ENCODE peak calls at places on chromosomes 5 and 9, in eight cellular contexts. G, A, Z, F, P, I, U and E are unnamed samples.

GRCh38 chr9:129383415-129384088 is 205.5 kb upstream of the IER5L start:
- DNase-seq in G (peak; percentile 92), A (peak; percentile 77), Z (peak; percentile 84), F (peak; percentile 77), P (peak; percentile 83), I (no peak), U (peak; percentile 31), E (peak; percentile 57)

GRCh38 chr9:105681724-105682123 is 12.6 kb upstream of the TMEM38B start:
- DNase-seq in G (no peak), A (peak; percentile 65), Z (no peak), F (no peak), P (no peak), I (no peak), U (no peak), E (no peak)

GRCh38 chr5:2905741-2906140 is 154.3 kb upstream of the IRX2 start:
- DNase-seq in G (no peak), A (no peak), Z (no peak), F (no peak), P (no peak), I (no peak), U (no peak), E (no peak)

GRCh38 chr5:178738513-178738912 is 8.1 kb upstream of the ZNF354A start:
- DNase-seq in G (no peak), A (no peak), Z (no peak), F (no peak), P (no peak), I (no peak), U (no peak), E (no peak)

GRCh38 chr5:177432143-177432904 is 5.8 kb downstream of the GRK6 start:
- DNase-seq in G (peak; percentile 76), A (no peak), Z (no peak), F (no peak), P (no peak), I (no peak), U (no peak), E (peak; percentile 36)

GRCh38 chr5:152688561-152689274 is 283.6 kb upstream of the NMUR2 start:
- DNase-seq in G (no peak), A (peak; percentile 92), Z (no peak), F (no peak), P (no peak), I (no peak), U (no peak), E (no peak)

GRCh38 chr5:77645158-77645994 is 6.9 kb upstream of the OTP start:
- DNase-seq in G (peak; percentile 69), A (no peak), Z (peak; percentile 47), F (no peak), P (no peak), I (peak; percentile 29), U (no peak), E (no peak)

GRCh38 chr9:70601000-70601929 is 186.8 kb upstream of the KLF9 start:
- DNase-seq in G (peak; percentile 97), A (peak; percentile 81), Z (peak; percentile 84), F (no peak), P (peak; percentile 97), I (no peak), U (no peak), E (peak; percentile 100)

GRCh38 chr9:69195681-69196080 is 21.6 kb downstream of the TJP2 start:
- DNase-seq in G (no peak), A (no peak), Z (no peak), F (no peak), P (no peak), I (no peak), U (no peak), E (no peak)

GRCh38 chr9:34701023-34701768 is 8.7 kb downstream of the CCL21 start:
- DNase-seq in G (peak; percentile 87), A (peak; percentile 45), Z (peak; percentile 80), F (peak; percentile 70), P (peak; percentile 72), I (peak; percentile 23), U (peak; percentile 54), E (peak; percentile 11)

GRCh38 chr5:160923927-160924705 is 72.1 kb upstream of the ATP10B start:
- DNase-seq in G (no peak), A (peak; percentile 33), Z (peak; percentile 95), F (no peak), P (no peak), I (no peak), U (no peak), E (no peak)

GRCh38 chr9:23830949-23831730 is 5.1 kb upstream of the ELAVL2 start:
- DNase-seq in G (no peak), A (no peak), Z (no peak), F (no peak), P (no peak), I (no peak), U (no peak), E (no peak)

GRCh38 chr9:120931278-120932085 is 4.9 kb upstream of the TRAF1 start:
- DNase-seq in G (no peak), A (peak; percentile 73), Z (peak; percentile 22), F (peak; percentile 80), P (peak; percentile 65), I (no peak), U (peak; percentile 52), E (no peak)

GRCh38 chr5:93721045-93721444 is 20.4 kb downstream of the POU5F2 start:
- DNase-seq in G (no peak), A (no peak), Z (no peak), F (no peak), P (no peak), I (no peak), U (no peak), E (no peak)

GRCh38 chr5:172413601-172414000 is 40.7 kb downstream of the SH3PXD2B start:
- DNase-seq in G (no peak), A (no peak), Z (no peak), F (no peak), P (no peak), I (no peak), U (no peak), E (no peak)

GRCh38 chr9:98775831-98776441 is 20.4 kb downstream of the ANKS6 start:
- DNase-seq in G (no peak), A (no peak), Z (no peak), F (peak; percentile 12), P (no peak), I (peak; percentile 60), U (peak; percentile 11), E (no peak)

GRCh38 chr9:115267788-115268187 is 149.8 kb upstream of the TNC start:
- DNase-seq in G (no peak), A (peak; percentile 15), Z (no peak), F (no peak), P (no peak), I (no peak), U (no peak), E (no peak)

GRCh38 chr5:89878140-89878570 is 531.4 kb downstream of the CETN3 start:
- DNase-seq in G (no peak), A (peak; percentile 70), Z (no peak), F (no peak), P (no peak), I (peak; percentile 59), U (no peak), E (no peak)

GRCh38 chr5:72463499-72464052 is 43.6 kb downstream of the ZNF366 start:
- DNase-seq in G (no peak), A (peak; percentile 83), Z (no peak), F (no peak), P (no peak), I (no peak), U (no peak), E (no peak)
- H3K4me1 ChIP-seq in G (peaks cover 58% of the 10 kb centered on the region), A (peaks cover 20% of the 10 kb centered on the region), Z (peaks cover 22% of the 10 kb centered on the region), F (no peaks in the 10 kb centered on the region), P (peaks cover 20% of the 10 kb centered on the region), I (no peaks in the 10 kb centered on the region), U (no peaks in the 10 kb centered on the region), E (peaks cover 60% of the 10 kb centered on the region)

GRCh38 chr5:67030289-67031069 is 166.1 kb downstream of the CD180 start:
- DNase-seq in G (no peak), A (no peak), Z (no peak), F (no peak), P (no peak), I (no peak), U (no peak), E (no peak)

GRCh38 chr5:67031689-67032088 is 164.9 kb downstream of the CD180 start:
- DNase-seq in G (no peak), A (no peak), Z (no peak), F (no peak), P (no peak), I (no peak), U (no peak), E (no peak)

GRCh38 chr5:67033893-67034605 is 162.6 kb downstream of the CD180 start:
- DNase-seq in G (no peak), A (no peak), Z (no peak), F (no peak), P (no peak), I (no peak), U (no peak), E (peak; percentile 34)

GRCh38 chr5:67035098-67035740 is 161.4 kb downstream of the CD180 start:
- DNase-seq in G (no peak), A (no peak), Z (no peak), F (no peak), P (no peak), I (no peak), U (no peak), E (no peak)

DNA sequence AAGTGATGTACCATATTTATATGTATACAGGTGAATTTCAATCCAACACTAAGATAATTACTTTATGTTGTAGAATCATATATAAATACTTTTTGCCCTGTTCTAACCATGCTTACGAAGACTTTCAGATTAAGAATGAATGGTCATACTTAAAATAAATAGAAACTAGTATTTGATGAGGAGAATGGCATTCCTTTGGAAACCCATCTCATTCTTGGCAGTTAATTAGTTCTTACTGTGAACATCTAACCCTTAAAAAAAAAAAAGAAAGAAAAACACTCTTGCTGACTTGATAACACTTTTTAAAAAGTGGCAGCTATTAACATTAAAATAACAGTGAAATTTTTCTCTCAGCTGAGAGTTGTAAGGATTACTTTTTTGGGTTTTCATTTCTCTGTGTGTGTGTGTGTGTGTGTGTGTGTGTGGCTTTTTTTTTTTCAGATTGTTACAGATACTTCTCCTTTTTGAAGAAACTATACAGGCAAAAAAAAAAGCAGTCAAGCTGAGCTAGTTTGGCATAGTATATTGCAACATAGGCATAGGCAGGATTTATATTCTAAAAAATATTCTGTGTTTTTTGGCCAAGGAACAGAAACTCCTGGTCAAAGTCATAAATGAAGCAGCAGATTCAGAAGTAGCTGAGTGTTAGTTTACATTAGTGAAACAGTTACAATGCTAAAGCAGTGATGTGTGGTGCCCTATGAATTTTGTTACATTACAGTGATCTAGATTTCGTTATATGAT is 163.5 kb downstream of the CD180 start:
- DNase-seq in G (no peak), A (no peak), Z (no peak), F (no peak), P (no peak), I (no peak), U (no peak), E (no peak)
- H3K4me1 ChIP-seq in G (peaks cover 82% of the 10 kb centered on the region), A (peaks cover 31% of the 10 kb centered on the region), Z (peaks cover 55% of the 10 kb centered on the region), F (no peaks in the 10 kb centered on the region), P (peaks cover 20% of the 10 kb centered on the region), I (no peaks in the 10 kb centered on the region), U (peaks cover 40% of the 10 kb centered on the region), E (peaks cover 72% of the 10 kb centered on the region)

GRCh38 chr9:133057553-133057952 is 4.2 kb upstream of the CEL start:
- DNase-seq in G (no peak), A (no peak), Z (no peak), F (no peak), P (no peak), I (no peak), U (no peak), E (no peak)
- H3K4me1 ChIP-seq in G (peaks cover 43% of the 10 kb centered on the region), A (peaks cover 12% of the 10 kb centered on the region), Z (no peaks in the 10 kb centered on the region), F (peaks cover 38% of the 10 kb centered on the region), P (peaks cover 10% of the 10 kb centered on the region), I (peaks cover 2% of the 10 kb centered on the region), U (peaks cover 35% of the 10 kb centered on the region), E (peaks cover 15% of the 10 kb centered on the region)

DNA sequence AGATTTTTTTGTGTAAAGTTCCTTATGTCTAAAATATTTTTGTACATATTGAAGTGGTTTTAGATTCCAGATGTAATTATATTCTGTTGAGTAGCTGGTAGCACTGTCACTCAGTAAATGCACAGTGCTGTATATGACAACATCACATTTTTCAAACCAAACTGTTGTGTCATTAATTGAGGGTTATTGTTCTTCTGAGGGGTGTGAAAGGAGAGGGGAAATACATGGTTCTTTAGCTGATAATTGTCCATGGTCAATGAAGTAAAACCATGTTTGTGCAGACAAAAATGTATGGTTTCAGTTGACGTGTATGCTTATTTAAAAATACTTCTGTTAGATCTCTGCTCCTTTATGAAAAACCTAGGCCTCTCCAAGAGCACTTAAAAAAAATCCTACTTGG is 3.3 kb downstream of the ZNF462 start:
- DNase-seq in G (no peak), A (no peak), Z (no peak), F (no peak), P (no peak), I (no peak), U (no peak), E (no peak)
- H3K4me1 ChIP-seq in G (peaks cover 63% of the 10 kb centered on the region), A (peaks cover 39% of the 10 kb centered on the region), Z (peaks cover 63% of the 10 kb centered on the region), F (peaks cover 2% of the 10 kb centered on the region), P (peaks cover 16% of the 10 kb centered on the region), I (peaks cover 9% of the 10 kb centered on the region), U (no peaks in the 10 kb centered on the region), E (peaks cover 46% of the 10 kb centered on the region)